ENCODE peak calls at places on chromosomes 16 and 17, in four cellular contexts. One of them, this sample, is unnamed.

GRCh38 chr17:16243385-16243784 is 26.4 kb downstream of the PIGL start:
- DNase-seq in substantia nigra: no peak
- DNase-seq in cardiac muscle cell: no peak
- DNase-seq in NCI-H774: no peak
- DNase-seq in this sample: no peak

GRCh38 chr16:22924492-22924891 is 110.5 kb downstream of the HS3ST2 start:
- DNase-seq in substantia nigra: no peak
- DNase-seq in cardiac muscle cell: no peak
- DNase-seq in NCI-H774: no peak
- DNase-seq in this sample: no peak

GRCh38 chr17:57603978-57604377 is 141.1 kb downstream of the CCDC182 start:
- DNase-seq in substantia nigra: no peak
- DNase-seq in cardiac muscle cell: no peak
- DNase-seq in NCI-H774: no peak
- DNase-seq in this sample: no peak

GRCh38 chr17:70313450-70313849 is 144.1 kb downstream of the KCNJ2 start:
- DNase-seq in substantia nigra: no peak
- DNase-seq in cardiac muscle cell: no peak
- DNase-seq in NCI-H774: no peak
- DNase-seq in this sample: no peak

GRCh38 chr16:68332411-68333121 is 21.7 kb downstream of the PRMT7 start:
- DNase-seq in substantia nigra: no peak
- DNase-seq in cardiac muscle cell: peak; percentile 14
- DNase-seq in NCI-H774: no peak
- DNase-seq in this sample: no peak

GRCh38 chr17:43983515-43984411 is 20.7 kb upstream of the NAGS start:
- DNase-seq in substantia nigra: no peak
- DNase-seq in cardiac muscle cell: peak; percentile 54
- DNase-seq in NCI-H774: peak; percentile 22
- DNase-seq in this sample: no peak

GRCh38 chr16:68784226-68784625 is 47.1 kb downstream of the CDH1 start:
- DNase-seq in substantia nigra: no peak
- DNase-seq in cardiac muscle cell: no peak
- DNase-seq in NCI-H774: no peak
- DNase-seq in this sample: no peak

GRCh38 chr16:30382398-30383015 is at the start of gene SEPTIN1:
- DNase-seq in substantia nigra: no peak
- DNase-seq in cardiac muscle cell: no peak
- DNase-seq in NCI-H774: no peak
- DNase-seq in this sample: no peak

GRCh38 chr17:6244796-6245195 is 174.6 kb downstream of the WSCD1 start:
- DNase-seq in substantia nigra: no peak
- DNase-seq in cardiac muscle cell: no peak
- DNase-seq in NCI-H774: no peak
- DNase-seq in this sample: no peak

GRCh38 chr17:50687200-50688066 is 20.3 kb downstream of the ANKRD40 start:
- DNase-seq in substantia nigra: no peak
- DNase-seq in cardiac muscle cell: no peak
- DNase-seq in NCI-H774: no peak
- DNase-seq in this sample: no peak

GRCh38 chr16:86016201-86016965 is 117.4 kb downstream of the IRF8 start:
- DNase-seq in substantia nigra: no peak
- DNase-seq in cardiac muscle cell: peak; percentile 70
- DNase-seq in NCI-H774: no peak
- DNase-seq in this sample: peak; percentile 66

GRCh38 chr17:1485748-1486376 is 6.6 kb downstream of the MYO1C start:
- DNase-seq in substantia nigra: no peak
- DNase-seq in cardiac muscle cell: peak; percentile 69
- DNase-seq in NCI-H774: peak; percentile 2
- DNase-seq in this sample: no peak

GRCh38 chr16:17972460-17972943 is 364.0 kb downstream of the NPIPA8 start:
- DNase-seq in substantia nigra: no peak
- DNase-seq in cardiac muscle cell: no peak
- DNase-seq in NCI-H774: no peak
- DNase-seq in this sample: no peak

GRCh38 chr17:29061036-29061435 is 18.1 kb downstream of the PIPOX start:
- DNase-seq in substantia nigra: no peak
- DNase-seq in cardiac muscle cell: peak; percentile 69
- DNase-seq in NCI-H774: no peak
- DNase-seq in this sample: no peak